ENCODE peak calls at places on chromosomes 16 and 17, in four cellular contexts. L is CD8-positive, alpha-beta memory T cell; Z is GM23248; U is neural progenitor cell. S is an unnamed sample.

GRCh38 chr16:73032548-73033270 is 15.2 kb downstream of the ZFHX3 start:
- DNase-seq in Z (no peak), U (peak; percentile 57), L (no peak), S (no peak)

GRCh38 chr17:72538443-72538842 is 417.6 kb downstream of the SOX9 start:
- DNase-seq in U (no peak), Z (no peak), L (no peak), S (no peak)

GRCh38 chr16:30488764-30489595 is 16.4 kb downstream of the ITGAL start:
- DNase-seq in U (no peak), Z (no peak), L (no peak), S (no peak)

GRCh38 chr17:43644081-43644480 is 17.6 kb downstream of the MEOX1 start:
- DNase-seq in U (no peak), Z (no peak), L (no peak), S (no peak)

GRCh38 chr17:164536-165235 is 16.8 kb downstream of the DOC2B start:
- DNase-seq in Z (peak; percentile 54), L (no peak), U (peak; percentile 85), S (peak; percentile 14)

GRCh38 chr16:72182976-72183375 is 11.0 kb upstream of the PMFBP1 start:
- DNase-seq in Z (no peak), L (no peak), U (no peak), S (no peak)

GRCh38 chr17:13099906-13100305 is 82.1 kb upstream of the ELAC2 start:
- DNase-seq in Z (no peak), U (no peak), L (no peak), S (no peak)

GRCh38 chr17:69828087-69828486 is 246.9 kb upstream of the KCNJ16 start:
- DNase-seq in L (no peak), U (no peak), Z (peak; percentile 66), S (no peak)

GRCh38 chr16:1005286-1005685 is 23.7 kb downstream of the SOX8 start:
- DNase-seq in L (no peak), U (no peak), Z (no peak), S (no peak)

GRCh38 chr16:72168365-72168764 is 3.6 kb downstream of the PMFBP1 start:
- DNase-seq in L (no peak), U (no peak), Z (no peak), S (no peak)

GRCh38 chr16:70252355-70252988 is 732 bp upstream of the EXOSC6 start:
- DNase-seq in Z (peak; percentile 52), U (peak; percentile 63), L (no peak), S (no peak)

GRCh38 chr16:23950291-23950894 is 114.6 kb downstream of the PRKCB start:
- DNase-seq in U (no peak), L (no peak), Z (no peak), S (no peak)

GRCh38 chr16:3938843-3939624 is 58.5 kb upstream of the CREBBP start:
- DNase-seq in L (peak; percentile 50), Z (peak; percentile 67), U (peak; percentile 89), S (peak; percentile 20)

GRCh38 chr17:27631409-27631755 is 394 bp downstream of the LGALS9 start:
- DNase-seq in L (no peak), Z (no peak), U (no peak), S (no peak)
- H3K4me3 ChIP-seq in L (peak overlapping the region; percentile 89), Z (peak overlapping the region; percentile 40), U (no peak overlapping the region), S (peak overlapping the region; percentile 90)

DNA sequence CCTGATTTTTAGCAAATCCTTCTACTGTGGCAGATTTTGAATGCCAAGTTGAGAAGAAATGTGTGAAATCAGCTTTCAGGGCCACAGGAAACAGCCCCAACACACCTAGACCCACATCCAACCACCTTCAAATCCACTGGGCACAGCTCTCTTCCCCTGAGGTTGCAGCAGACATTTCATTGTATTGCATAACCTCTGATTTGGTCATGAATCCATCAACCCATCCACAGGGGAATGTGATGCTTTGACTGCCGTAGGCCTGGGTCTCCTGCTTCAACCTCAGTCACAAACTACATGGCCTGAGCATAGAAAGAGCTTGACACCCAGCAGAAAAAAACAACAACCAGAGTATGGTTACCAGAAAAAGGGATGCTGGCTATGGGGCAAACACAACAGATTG is 145.6 kb downstream of the GSG1L start:
- DNase-seq in L (no peak), Z (no peak), U (no peak), S (no peak)
- H3K4me3 ChIP-seq in L (no peak overlapping the region), Z (no peak overlapping the region), U (no peak overlapping the region), S (no peak overlapping the region)

DNA sequence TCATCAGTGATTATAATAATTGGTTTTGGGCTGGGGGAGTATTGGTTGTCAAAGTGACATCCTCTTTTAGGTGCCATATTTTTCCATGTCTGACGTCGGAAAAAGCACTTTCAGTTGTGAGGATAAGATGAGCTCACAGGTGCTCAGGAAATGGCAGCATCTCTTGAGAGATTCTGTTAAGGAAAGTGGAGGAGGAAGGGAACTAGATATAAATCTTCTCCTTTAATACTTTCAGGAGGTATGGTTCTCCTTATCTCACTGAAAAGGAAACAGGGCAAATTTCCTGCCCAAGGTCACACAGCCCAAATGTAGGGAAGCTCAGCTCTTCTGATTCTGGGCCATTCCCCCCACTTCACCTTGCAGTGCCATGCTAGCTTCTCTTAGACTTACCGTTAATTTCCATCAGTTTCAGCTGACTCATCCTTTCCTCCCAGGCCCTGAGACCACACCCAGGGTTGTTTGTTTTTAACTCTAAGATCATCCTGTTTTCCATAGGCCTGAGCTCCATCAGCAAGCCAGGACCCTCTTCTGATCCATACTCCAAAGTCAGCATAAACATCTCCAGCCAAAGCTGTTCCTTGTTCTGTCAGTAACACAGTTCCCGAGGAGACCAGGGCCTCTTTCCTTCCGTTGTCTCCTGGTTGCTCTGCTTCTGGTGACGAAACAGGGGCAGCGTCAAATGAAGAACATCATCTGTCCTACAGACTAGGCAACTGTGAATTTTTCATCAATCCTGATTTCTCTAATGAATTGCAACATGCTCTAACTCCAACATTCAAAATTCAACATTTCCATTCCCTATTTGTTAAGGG is 83.7 kb upstream of the HNF1B start:
- DNase-seq in U (no peak), L (no peak), Z (peak; percentile 40), S (peak; percentile 20)
- H3K4me3 ChIP-seq in U (no peak overlapping the region), L (no peak overlapping the region), Z (no peak overlapping the region), S (no peak overlapping the region)

GRCh38 chr16:86928517-86929148 is 350.3 kb downstream of the FOXL1 start:
- DNase-seq in Z (no peak), L (no peak), U (no peak), S (no peak)
- H3K4me3 ChIP-seq in Z (no peak overlapping the region), L (no peak overlapping the region), U (no peak overlapping the region), S (no peak overlapping the region)

DNA sequence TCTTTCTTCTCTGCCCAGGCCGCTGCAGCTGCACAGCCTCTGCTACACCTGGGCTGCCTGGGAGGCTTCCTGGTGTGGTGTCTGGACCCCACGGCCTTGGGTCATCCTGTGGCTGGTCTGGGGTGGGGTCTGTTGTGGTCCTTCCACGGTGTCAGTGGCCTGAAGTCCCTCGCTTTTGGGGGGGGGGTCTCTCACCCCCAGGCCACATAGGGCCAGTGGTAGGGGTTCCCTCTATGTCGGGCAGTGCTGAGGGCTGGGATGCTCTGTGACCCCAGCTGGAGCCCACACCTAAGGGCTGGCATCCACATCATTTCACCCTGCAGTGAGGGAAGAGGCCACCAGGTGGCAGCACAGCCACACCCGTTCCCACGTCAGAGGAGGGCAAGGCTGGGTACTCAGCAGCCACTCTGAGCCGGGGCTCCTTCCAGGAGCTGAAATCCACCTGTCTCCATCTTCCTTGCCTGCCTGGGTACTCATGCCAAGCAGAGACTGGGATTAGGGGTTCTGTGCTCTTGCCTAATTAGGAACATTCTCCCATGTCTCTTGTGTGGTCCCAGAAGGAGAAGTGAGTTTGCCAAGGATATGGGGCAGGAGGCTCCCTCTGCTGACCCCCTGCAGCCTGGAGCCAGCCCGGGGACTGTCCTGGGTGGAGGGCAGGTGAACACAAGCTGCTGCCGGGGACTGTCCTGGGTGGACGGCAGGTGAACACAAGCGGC is 13.0 kb downstream of the ENGASE start:
- DNase-seq in U (peak; percentile 82), Z (peak; percentile 70), L (peak; percentile 45), S (peak; percentile 28)
- H3K4me3 ChIP-seq in U (no peak overlapping the region), Z (no peak overlapping the region), L (no peak overlapping the region), S (no peak overlapping the region)

S was measured in Jurkat, Clone E6-1.